ENCODE peak calls at places on chromosomes 16 and 17, in four cellular contexts. One of them, this sample, is unnamed.

GRCh38 chr17:64736804-64737492 is 74.8 kb upstream of the SMURF2 start:
- DNase-seq in left lung: no peak
- DNase-seq in stimulated activated CD4-positive, alpha-beta T cell treated with anti-CD3 and anti-CD28 coated beads, TNF-alpha, amount 100 ng/mL, for 24 hours: peak; percentile 33
- DNase-seq in A172: peak; percentile 65
- DNase-seq in this sample: peak; percentile 41

GRCh38 chr17:1920948-1921351 is 91.1 kb downstream of the RPA1 start:
- DNase-seq in A172: no peak
- DNase-seq in left lung: peak; percentile 71
- DNase-seq in stimulated activated CD4-positive, alpha-beta T cell treated with anti-CD3 and anti-CD28 coated beads, TNF-alpha, amount 100 ng/mL, for 24 hours: no peak
- DNase-seq in this sample: no peak

GRCh38 chr17:67520916-67521772 is 144.1 kb downstream of the PITPNC1 start:
- DNase-seq in A172: no peak
- DNase-seq in left lung: no peak
- DNase-seq in stimulated activated CD4-positive, alpha-beta T cell treated with anti-CD3 and anti-CD28 coated beads, TNF-alpha, amount 100 ng/mL, for 24 hours: no peak
- DNase-seq in this sample: no peak

GRCh38 chr16:1543085-1543896 is 9.8 kb downstream of the TMEM204 start:
- DNase-seq in A172: peak; percentile 95
- DNase-seq in stimulated activated CD4-positive, alpha-beta T cell treated with anti-CD3 and anti-CD28 coated beads, TNF-alpha, amount 100 ng/mL, for 24 hours: peak; percentile 75
- DNase-seq in left lung: peak; percentile 89
- DNase-seq in this sample: peak; percentile 87

GRCh38 chr17:82257473-82257872 is 16.0 kb downstream of the CSNK1D start:
- DNase-seq in stimulated activated CD4-positive, alpha-beta T cell treated with anti-CD3 and anti-CD28 coated beads, TNF-alpha, amount 100 ng/mL, for 24 hours: peak; percentile 63
- DNase-seq in A172: no peak
- DNase-seq in left lung: peak; percentile 63
- DNase-seq in this sample: no peak

GRCh38 chr17:67059372-67059771 is 15.0 kb downstream of the CACNG1 start:
- DNase-seq in left lung: no peak
- DNase-seq in stimulated activated CD4-positive, alpha-beta T cell treated with anti-CD3 and anti-CD28 coated beads, TNF-alpha, amount 100 ng/mL, for 24 hours: no peak
- DNase-seq in A172: no peak
- DNase-seq in this sample: no peak

GRCh38 chr17:77316651-77317050 is 175.9 kb downstream of the SEC14L1 start:
- DNase-seq in left lung: no peak
- DNase-seq in stimulated activated CD4-positive, alpha-beta T cell treated with anti-CD3 and anti-CD28 coated beads, TNF-alpha, amount 100 ng/mL, for 24 hours: no peak
- DNase-seq in A172: no peak
- DNase-seq in this sample: no peak

GRCh38 chr17:42413464-42414040 is 9.5 kb downstream of the CAVIN1 start:
- DNase-seq in left lung: no peak
- DNase-seq in stimulated activated CD4-positive, alpha-beta T cell treated with anti-CD3 and anti-CD28 coated beads, TNF-alpha, amount 100 ng/mL, for 24 hours: no peak
- DNase-seq in A172: no peak
- DNase-seq in this sample: no peak

GRCh38 chr16:83336630-83337029 is 471.1 kb upstream of the HSBP1 start:
- DNase-seq in stimulated activated CD4-positive, alpha-beta T cell treated with anti-CD3 and anti-CD28 coated beads, TNF-alpha, amount 100 ng/mL, for 24 hours: no peak
- DNase-seq in left lung: no peak
- DNase-seq in A172: peak; percentile 40
- DNase-seq in this sample: no peak

GRCh38 chr17:45292696-45293412 is 24.0 kb downstream of the MAP3K14 start:
- DNase-seq in A172: no peak
- DNase-seq in stimulated activated CD4-positive, alpha-beta T cell treated with anti-CD3 and anti-CD28 coated beads, TNF-alpha, amount 100 ng/mL, for 24 hours: no peak
- DNase-seq in left lung: no peak
- DNase-seq in this sample: no peak

This sample was measured in RCC 7860.